ENCODE peak calls at places on chromosomes 2 and 18, in four cellular contexts. I, N, S and G are unnamed samples. For H4K20me1 and H3K79me2, the result is how much of the 10 kb centered on the place peaks cover.

GRCh38 chr2:219010162-219010756 is 17.0 kb upstream of the CRYBA2 start:
- DNase-seq in I (peak), N (peak), S (no peak), G (peak)

GRCh38 chr2:85457877-85458316 is 39.4 kb downstream of the SH2D6 start:
- DNase-seq in I (no peak), N (no peak), S (peak), G (no peak)

GRCh38 chr2:223560704-223561435 is 41.3 kb downstream of the SCG2 start:
- DNase-seq in I (peak), N (no peak), S (peak), G (no peak)

GRCh38 chr2:79432731-79433146 is 80.1 kb upstream of the CTNNA2 start:
- DNase-seq in I (peak), N (peak), S (no peak), G (no peak)

GRCh38 chr2:43139996-43140621 is 86.3 kb downstream of the ZFP36L2 start:
- DNase-seq in I (no peak), N (no peak), S (no peak), G (no peak)

GRCh38 chr18:72830109-72830508 is 37.7 kb downstream of the NETO1 start:
- DNase-seq in I (peak), N (no peak), S (peak), G (peak)

GRCh38 chr2:120393456-120393855 is 47.5 kb downstream of the INHBB start:
- DNase-seq in I (no peak), N (no peak), S (no peak), G (no peak)

GRCh38 chr2:176637497-176638166 is 368.4 kb downstream of the MTX2 start:
- DNase-seq in I (peak), N (no peak), S (peak), G (no peak)

GRCh38 chr18:7303751-7304370 is 73.0 kb downstream of the LRRC30 start:
- DNase-seq in I (no peak), N (no peak), S (no peak), G (no peak)

GRCh38 chr18:2657043-2657512 is 1.6 kb downstream of the SMCHD1 start:
- DNase-seq in I (peak), N (no peak), S (no peak), G (no peak)

GRCh38 chr2:96951125-96951654 is 35.2 kb downstream of the FAM178B start:
- DNase-seq in I (peak), N (peak), S (peak), G (peak)

GRCh38 chr2:46644690-46645385 is 165.5 kb downstream of the TMEM247 start:
- DNase-seq in I (no peak), N (no peak), S (no peak), G (no peak)

GRCh38 chr18:26536664-26537063 is 11.7 kb downstream of the KCTD1 start:
- DNase-seq in I (no peak), N (no peak), S (no peak), G (no peak)

GRCh38 chr18:59249186-59249774 is 24.0 kb downstream of the RAX start:
- DNase-seq in I (peak), N (peak), S (peak), G (peak)

GRCh38 chr18:42141439-42141838 is 186.4 kb downstream of the PIK3C3 start:
- DNase-seq in I (no peak), N (peak), S (no peak), G (peak)

DNA sequence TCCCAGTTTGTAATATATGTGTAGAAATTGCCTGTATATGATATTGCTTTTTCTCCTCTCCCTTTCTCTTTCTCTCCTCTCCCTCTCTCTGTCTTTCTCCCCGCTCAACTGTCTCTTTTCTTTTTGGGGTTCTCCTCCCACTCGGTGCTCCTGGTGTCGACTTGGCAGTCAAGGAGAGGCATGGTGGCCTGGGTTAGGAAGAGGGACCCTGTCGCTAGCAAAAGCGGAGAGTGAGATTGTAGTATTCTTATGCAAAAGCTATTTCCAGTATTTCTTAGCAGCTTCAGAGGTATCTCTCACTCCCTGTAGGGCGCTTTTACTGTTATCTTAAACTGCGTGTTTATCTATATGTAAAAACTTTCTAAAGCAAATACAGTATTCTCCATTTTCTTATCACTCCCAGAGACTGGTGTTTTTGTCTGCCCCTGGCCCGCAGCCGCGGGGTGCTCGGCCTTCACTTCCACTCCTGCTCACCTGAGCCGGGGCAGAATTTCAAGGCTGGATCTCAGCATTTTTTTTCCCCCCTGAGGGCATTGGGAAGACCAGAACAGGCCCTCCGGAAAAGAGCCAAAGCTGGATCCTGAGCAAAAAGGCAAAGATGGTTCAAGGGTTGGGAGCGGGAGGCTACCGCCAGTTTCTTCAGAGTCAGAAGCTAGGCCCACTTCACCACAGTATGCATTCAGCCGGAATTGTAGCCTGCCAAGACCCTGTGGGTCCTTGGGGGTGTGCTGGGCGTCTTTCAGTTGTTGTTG is 4.3 kb downstream of the SIX3 start:
- DNase-seq in I (no peak), N (no peak), S (no peak), G (no peak)
- H4K20me1 ChIP-seq in I (half or more), N (under half), S (under half), G (under half)

DNA sequence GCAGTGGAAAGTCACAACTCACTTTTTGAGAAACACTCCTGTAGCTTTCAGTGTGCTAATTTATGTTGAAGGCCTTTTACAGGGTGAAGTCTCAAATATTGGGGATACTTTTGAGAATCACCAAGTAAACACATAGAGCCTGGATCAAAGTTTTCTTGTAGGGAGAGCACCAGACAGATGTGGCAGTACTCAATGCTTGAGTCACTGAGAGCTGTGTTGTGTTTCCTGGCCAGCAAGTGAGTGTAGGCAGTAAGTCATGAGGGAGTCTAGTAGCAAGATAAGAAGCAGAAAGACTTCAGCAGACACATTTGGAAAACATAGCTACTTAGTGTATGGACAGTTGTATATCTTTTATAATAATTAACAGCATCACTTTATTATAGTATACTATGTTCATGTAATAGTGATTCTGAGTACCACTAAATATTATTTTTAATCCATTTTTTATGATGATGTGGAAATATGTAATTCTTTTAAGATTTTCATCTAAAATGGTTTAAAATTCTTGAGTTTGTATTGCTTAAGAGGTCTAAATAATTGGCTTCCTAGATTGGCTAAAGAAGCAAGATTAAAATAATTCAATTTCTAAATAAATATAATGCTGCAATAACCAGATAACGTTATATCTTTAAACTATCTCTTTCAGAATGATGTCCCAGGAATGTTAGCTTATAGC is 12.8 kb downstream of the PSMD1 start:
- DNase-seq in I (no peak), N (no peak), S (peak), G (no peak)
- H3K79me2 ChIP-seq in I (under half), N (under half), S (under half), G (under half)

GRCh38 chr2:108555572-108555971 is 21.3 kb downstream of the LIMS1 start:
- DNase-seq in I (no peak), N (no peak), S (no peak), G (no peak)
- H4K20me1 ChIP-seq in I (under half), N (under half), S (half or more), G (under half)

GRCh38 chr2:60033325-60033724 is 520.1 kb downstream of the BCL11A start:
- DNase-seq in I (no peak), N (no peak), S (no peak), G (no peak)
- H3K79me2 ChIP-seq in I (under half), N (under half), S (under half), G (under half)

GRCh38 chr2:134138115-134138514 is 115.8 kb upstream of the MGAT5 start:
- DNase-seq in I (no peak), N (no peak), S (peak), G (no peak)
- H4K20me1 ChIP-seq in I (half or more), N (under half), S (under half), G (half or more)

DNA sequence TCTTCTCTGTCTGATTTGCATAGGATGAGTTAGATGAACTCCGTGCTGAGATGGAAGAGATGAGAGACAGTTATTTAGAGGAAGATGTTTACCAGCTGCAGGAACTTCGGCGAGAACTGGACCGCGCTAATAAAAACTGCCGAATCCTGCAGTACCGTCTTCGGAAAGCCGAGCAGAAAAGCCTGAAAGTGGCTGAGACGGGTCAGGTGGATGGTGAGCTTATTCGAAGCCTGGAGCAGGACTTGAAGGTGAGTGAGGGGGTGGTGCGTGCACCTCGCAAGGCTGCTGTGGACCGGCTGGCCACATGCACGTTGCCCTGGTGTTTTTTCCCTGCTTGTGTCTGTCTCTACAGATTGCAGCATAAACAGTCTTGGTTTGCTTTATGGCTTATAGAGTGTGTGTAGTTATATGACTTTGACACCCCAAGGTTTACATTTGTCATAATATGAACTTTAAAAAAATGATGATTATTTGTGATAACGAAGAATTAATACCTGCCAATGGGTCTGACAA is 13.1 kb downstream of the MTCL1 start:
- DNase-seq in I (no peak), N (no peak), S (no peak), G (no peak)
- H3K79me2 ChIP-seq in I (half or more), N (under half), S (half or more), G (under half)

GRCh38 chr2:203719456-203719855 is 13.0 kb downstream of the CD28 start:
- DNase-seq in I (no peak), N (no peak), S (no peak), G (no peak)
- H4K20me1 ChIP-seq in I (under half), N (under half), S (under half), G (under half)

DNA sequence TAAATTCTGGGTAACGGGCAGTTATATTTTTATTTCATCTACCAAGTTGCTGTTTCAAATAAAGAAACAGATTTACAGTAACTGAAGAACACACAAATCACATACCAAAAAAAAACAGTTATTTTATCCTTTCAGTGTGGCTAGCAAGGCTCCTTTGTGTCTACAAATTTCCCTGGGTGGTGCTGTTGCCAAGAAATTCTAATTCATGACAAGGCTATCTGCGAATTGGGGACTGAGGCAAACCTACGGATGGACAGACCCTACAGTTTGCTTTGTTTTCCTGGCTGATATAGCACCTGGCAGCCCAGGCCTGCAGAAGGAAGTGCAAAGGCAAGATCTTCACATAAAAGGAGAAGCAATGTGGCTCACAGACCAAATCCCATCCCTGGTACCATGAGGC is 4.5 kb downstream of the KLF7 start:
- DNase-seq in I (no peak), N (no peak), S (no peak), G (no peak)
- H3K79me2 ChIP-seq in I (under half), N (under half), S (half or more), G (under half)

GRCh38 chr18:48675912-48676311 is 137.1 kb downstream of the CTIF start:
- DNase-seq in I (no peak), N (no peak), S (no peak), G (no peak)
- H4K20me1 ChIP-seq in I (under half), N (under half), S (under half), G (under half)